ENCODE peak calls at places on chromosome 2, in nine cellular contexts. Y, H, R, Z, X, O, V, J and A are unnamed samples.

GRCh38 chr2:102449370-102449974 is 23.6 kb upstream of the SLC9A4 start:
- DNase-seq in Y (peak), H (peak), R (peak), Z (peak), X (peak), O (peak), V (peak), J (no peak), A (no peak)

GRCh38 chr2:184596819-184597411 is 1.4 kb upstream of the ZNF804A start:
- DNase-seq in Y (no peak), H (peak), R (no peak), Z (peak), X (no peak), O (peak), V (no peak), J (no peak), A (no peak)

GRCh38 chr2:212945526-212945925 is 205.9 kb downstream of the IKZF2 start:
- DNase-seq in Y (no peak), H (no peak), R (no peak), Z (no peak), X (no peak), O (no peak), V (no peak), J (no peak), A (no peak)

GRCh38 chr2:199851886-199852285 is 894 bp upstream of the FTCDNL1 start:
- DNase-seq in Y (peak), H (no peak), R (no peak), Z (no peak), X (no peak), O (no peak), V (no peak), J (no peak), A (no peak)

GRCh38 chr2:38629684-38630083 is 27.0 kb upstream of the HNRNPLL start:
- DNase-seq in Y (no peak), H (no peak), R (no peak), Z (no peak), X (no peak), O (no peak), V (no peak), J (no peak), A (no peak)

GRCh38 chr2:189798312-189799029 is 14.2 kb downstream of the PMS1 start:
- DNase-seq in Y (peak), H (peak), R (peak), Z (peak), X (no peak), O (peak), V (no peak), J (no peak), A (no peak)

GRCh38 chr2:165909466-165909865 is 44.1 kb downstream of the TTC21B start:
- DNase-seq in Y (no peak), H (no peak), R (no peak), Z (no peak), X (no peak), O (no peak), V (no peak), J (no peak), A (no peak)

GRCh38 chr2:18566145-18566544 is 5.7 kb upstream of the RDH14 start:
- DNase-seq in Y (no peak), H (no peak), R (no peak), Z (no peak), X (no peak), O (no peak), V (no peak), J (no peak), A (no peak)

GRCh38 chr2:100124746-100125145 is 17.6 kb downstream of the AFF3 start:
- DNase-seq in Y (no peak), H (peak), R (no peak), Z (no peak), X (no peak), O (no peak), V (no peak), J (no peak), A (no peak)

GRCh38 chr2:12251121-12251520 is 465.6 kb upstream of the TRIB2 start:
- DNase-seq in Y (no peak), H (peak), R (no peak), Z (no peak), X (no peak), O (no peak), V (no peak), J (no peak), A (no peak)

GRCh38 chr2:86015006-86015405 is 90.7 kb downstream of the POLR1A start:
- DNase-seq in Y (no peak), H (no peak), R (no peak), Z (no peak), X (no peak), O (no peak), V (no peak), J (no peak), A (no peak)

GRCh38 chr2:238950551-238950950 is 102.7 kb downstream of the TWIST2 start:
- DNase-seq in Y (no peak), H (no peak), R (no peak), Z (no peak), X (no peak), O (no peak), V (no peak), J (no peak), A (no peak)

GRCh38 chr2:171630812-171631626 is 56.2 kb upstream of the DYNC1I2 start:
- DNase-seq in Y (no peak), H (no peak), R (no peak), Z (no peak), X (no peak), O (no peak), V (no peak), J (no peak), A (no peak)

GRCh38 chr2:35410431-35411061 is 945.0 kb upstream of the CRIM1 start:
- DNase-seq in Y (peak), H (peak), R (no peak), Z (no peak), X (peak), O (peak), V (peak), J (peak), A (peak)

GRCh38 chr2:150046211-150046610 is 441.3 kb downstream of the RND3 start:
- DNase-seq in Y (no peak), H (no peak), R (no peak), Z (peak), X (no peak), O (no peak), V (no peak), J (no peak), A (no peak)

GRCh38 chr2:6822394-6822793 is 43.3 kb downstream of the CMPK2 start:
- DNase-seq in Y (no peak), H (no peak), R (no peak), Z (no peak), X (no peak), O (no peak), V (no peak), J (no peak), A (no peak)

GRCh38 chr2:33673937-33674336 is 74.8 kb upstream of the FAM98A start:
- DNase-seq in Y (peak), H (peak), R (peak), Z (no peak), X (no peak), O (peak), V (no peak), J (no peak), A (no peak)

GRCh38 chr2:143803936-143804335 is 674.7 kb downstream of the ARHGAP15 start:
- DNase-seq in Y (no peak), H (no peak), R (no peak), Z (no peak), X (no peak), O (no peak), V (no peak), J (no peak), A (no peak)

GRCh38 chr2:105521176-105521575 is 122.3 kb upstream of the FHL2 start:
- DNase-seq in Y (peak), H (peak), R (peak), Z (no peak), X (no peak), O (no peak), V (no peak), J (no peak), A (no peak)

GRCh38 chr2:231483398-231484329 is 19.4 kb upstream of the NCL start:
- DNase-seq in Y (no peak), H (peak), R (peak), Z (no peak), X (no peak), O (no peak), V (no peak), J (peak), A (peak)

GRCh38 chr2:241255542-241256167 is 59.8 kb downstream of the HDLBP start:
- DNase-seq in Y (no peak), H (no peak), R (no peak), Z (no peak), X (no peak), O (no peak), V (no peak), J (peak), A (peak)

GRCh38 chr2:47534179-47534919 is 131.4 kb downstream of the MSH2 start:
- DNase-seq in Y (no peak), H (peak), R (peak), Z (peak), X (peak), O (peak), V (peak), J (no peak), A (no peak)

GRCh38 chr2:240741091-240741490 is 49.4 kb downstream of the AQP12A start:
- DNase-seq in Y (no peak), H (no peak), R (no peak), Z (no peak), X (no peak), O (no peak), V (no peak), J (no peak), A (no peak)

GRCh38 chr2:69945447-69945846 is 16.0 kb downstream of the ASPRV1 start:
- DNase-seq in Y (no peak), H (no peak), R (no peak), Z (no peak), X (no peak), O (no peak), V (no peak), J (no peak), A (no peak)

GRCh38 chr2:33275689-33276444 is 200.6 kb upstream of the RASGRP3 start:
- DNase-seq in Y (no peak), H (peak), R (no peak), Z (peak), X (no peak), O (peak), V (no peak), J (no peak), A (no peak)

GRCh38 chr2:55856936-55857335 is 66.6 kb downstream of the EFEMP1 start:
- DNase-seq in Y (no peak), H (peak), R (no peak), Z (no peak), X (no peak), O (no peak), V (no peak), J (no peak), A (no peak)

GRCh38 chr2:147806846-147807245 is 38.0 kb upstream of the ACVR2A start:
- DNase-seq in Y (no peak), H (no peak), R (no peak), Z (no peak), X (no peak), O (no peak), V (no peak), J (no peak), A (no peak)

GRCh38 chr2:148989882-148990493 is 48.5 kb upstream of the LYPD6B start:
- DNase-seq in Y (peak), H (peak), R (peak), Z (peak), X (peak), O (peak), V (no peak), J (no peak), A (peak)

GRCh38 chr2:46722142-46722541 is 193.5 kb downstream of the MCFD2 start:
- DNase-seq in Y (no peak), H (no peak), R (no peak), Z (no peak), X (no peak), O (no peak), V (no peak), J (no peak), A (no peak)

GRCh38 chr2:226742346-226742745 is 57.3 kb downstream of the IRS1 start:
- DNase-seq in Y (no peak), H (no peak), R (no peak), Z (no peak), X (peak), O (no peak), V (no peak), J (peak), A (peak)

GRCh38 chr2:222743263-222743865 is 71.9 kb downstream of the MOGAT1 start:
- DNase-seq in Y (no peak), H (no peak), R (no peak), Z (no peak), X (no peak), O (no peak), V (no peak), J (no peak), A (no peak)

GRCh38 chr2:234978466-234979203 is 26.8 kb downstream of the SH3BP4 start:
- DNase-seq in Y (no peak), H (peak), R (no peak), Z (no peak), X (no peak), O (peak), V (no peak), J (no peak), A (peak)

GRCh38 chr2:178238144-178238521 is 43.8 kb downstream of the OSBPL6 start:
- DNase-seq in Y (no peak), H (peak), R (no peak), Z (no peak), X (no peak), O (no peak), V (no peak), J (no peak), A (no peak)

GRCh38 chr2:236867441-236868260 is 218.0 kb upstream of the COPS8 start:
- DNase-seq in Y (no peak), H (no peak), R (no peak), Z (peak), X (no peak), O (peak), V (no peak), J (no peak), A (no peak)

GRCh38 chr2:195648780-195649179 is 8.2 kb upstream of the SLC39A10 start:
- DNase-seq in Y (no peak), H (no peak), R (no peak), Z (no peak), X (no peak), O (no peak), V (no peak), J (no peak), A (no peak)

GRCh38 chr2:150175034-150175433 is 312.4 kb downstream of the RND3 start:
- DNase-seq in Y (no peak), H (no peak), R (no peak), Z (no peak), X (no peak), O (no peak), V (no peak), J (no peak), A (no peak)

GRCh38 chr2:237097911-237098702 is 12.4 kb downstream of the COPS8 start:
- DNase-seq in Y (no peak), H (peak), R (no peak), Z (peak), X (no peak), O (peak), V (no peak), J (no peak), A (no peak)

GRCh38 chr2:113184531-113185230 is 10.9 kb downstream of the PSD4 start:
- DNase-seq in Y (no peak), H (no peak), R (no peak), Z (no peak), X (no peak), O (no peak), V (no peak), J (peak), A (no peak)